ENCODE peak calls at places on chromosomes 5 and 9, in seven cellular contexts. W is CD4-positive, alpha-beta memory T cell; F is substantia nigra; V is CD8-positive, alpha-beta memory T cell; N is thyroid gland; S is psoas muscle; G is WERI-Rb-1. Q is an unnamed sample.

GRCh38 chr9:116639251-116639741 is 47.8 kb upstream of the TRIM32 start:
- DNase-seq in V (no peak), N (no peak), F (no peak), W (no peak), G (no peak), S (no peak), Q (no peak)

GRCh38 chr9:126329476-126330275 is 3.0 kb downstream of the MVB12B start:
- DNase-seq in G (no peak), N (no peak), W (peak; percentile 16), S (peak; percentile 92), F (no peak), V (no peak), Q (no peak)

GRCh38 chr5:58482536-58482935 is 8.7 kb upstream of the GAPT start:
- DNase-seq in V (no peak), F (no peak), N (no peak), S (no peak), G (no peak), W (no peak), Q (no peak)

GRCh38 chr9:130142635-130143034 is 29.6 kb upstream of the NCS1 start:
- DNase-seq in W (no peak), G (no peak), V (no peak), S (no peak), F (no peak), N (no peak), Q (no peak)

GRCh38 chr5:72434056-72434780 is 73.0 kb downstream of the ZNF366 start:
- DNase-seq in W (no peak), S (no peak), V (no peak), F (no peak), G (no peak), N (peak; percentile 37), Q (no peak)

GRCh38 chr5:32330126-32330971 is 17.6 kb upstream of the MTMR12 start:
- DNase-seq in W (no peak), S (no peak), V (no peak), G (no peak), F (no peak), N (no peak), Q (no peak)

GRCh38 chr9:706606-707451 is 134.7 kb upstream of the DMRT1 start:
- DNase-seq in W (peak; percentile 3), N (peak; percentile 82), F (peak; percentile 61), G (no peak), V (peak; percentile 16), S (peak; percentile 90), Q (peak; percentile 56)

GRCh38 chr5:163624466-163624865 is 119.0 kb downstream of the MAT2B start:
- DNase-seq in V (no peak), W (no peak), G (no peak), N (no peak), F (no peak), S (no peak), Q (no peak)

GRCh38 chr5:159451197-159452052 is 121.1 kb upstream of the IL12B start:
- DNase-seq in G (no peak), V (no peak), S (no peak), F (no peak), W (no peak), N (peak; percentile 54), Q (no peak)

GRCh38 chr9:70535546-70536323 is 121.3 kb upstream of the KLF9 start:
- DNase-seq in V (no peak), W (no peak), S (no peak), G (peak; percentile 42), F (peak; percentile 12), N (no peak), Q (no peak)

GRCh38 chr9:111891910-111892499 is 4.6 kb upstream of the UGCG start:
- DNase-seq in G (no peak), S (no peak), F (no peak), N (peak; percentile 25), V (peak; percentile 38), W (peak; percentile 56), Q (no peak)

GRCh38 chr9:14538529-14538928 is 154.7 kb downstream of the ZDHHC21 start:
- DNase-seq in N (no peak), W (no peak), G (peak; percentile 52), F (no peak), V (no peak), S (no peak), Q (no peak)

GRCh38 chr9:129197978-129198736 is 20.1 kb upstream of the IER5L start:
- DNase-seq in V (no peak), G (no peak), S (peak; percentile 74), N (peak; percentile 12), W (no peak), F (peak; percentile 10), Q (no peak)

GRCh38 chr5:150045512-150045911 is 40.8 kb downstream of the CSF1R start:
- DNase-seq in G (peak; percentile 37), N (no peak), W (no peak), V (no peak), F (no peak), S (no peak), Q (no peak)

GRCh38 chr5:94618029-94618492 is 343 bp downstream of the KIAA0825 start:
- DNase-seq in N (peak; percentile 89), G (peak; percentile 57), F (peak; percentile 53), S (peak; percentile 79), V (no peak), W (no peak), Q (no peak)

GRCh38 chr9:115328228-115328627 is 210.3 kb upstream of the TNC start:
- DNase-seq in F (no peak), G (no peak), S (no peak), W (no peak), V (no peak), N (no peak), Q (no peak)

GRCh38 chr5:139378941-139379361 is 4.1 kb downstream of the SLC23A1 start:
- DNase-seq in S (no peak), N (no peak), G (no peak), V (no peak), W (no peak), F (no peak), Q (no peak)

GRCh38 chr9:89746385-89747116 is 141.7 kb downstream of the GADD45G start:
- DNase-seq in S (peak; percentile 74), N (no peak), F (no peak), W (no peak), V (no peak), G (peak; percentile 92), Q (no peak)

GRCh38 chr9:68708513-68708912 is 3.5 kb downstream of the PIP5K1B start:
- DNase-seq in V (no peak), N (no peak), G (no peak), S (no peak), F (no peak), W (no peak), Q (no peak)

GRCh38 chr9:133873006-133873780 is 118.9 kb downstream of the VAV2 start:
- DNase-seq in W (no peak), N (no peak), V (no peak), S (no peak), G (no peak), F (no peak), Q (no peak)
- H3K27ac ChIP-seq in W (no peak overlapping the region), N (no peak overlapping the region), V (no peak overlapping the region), S (no peak overlapping the region), G (peak overlapping the region; percentile 87), F (no peak overlapping the region), Q (no peak overlapping the region)

DNA sequence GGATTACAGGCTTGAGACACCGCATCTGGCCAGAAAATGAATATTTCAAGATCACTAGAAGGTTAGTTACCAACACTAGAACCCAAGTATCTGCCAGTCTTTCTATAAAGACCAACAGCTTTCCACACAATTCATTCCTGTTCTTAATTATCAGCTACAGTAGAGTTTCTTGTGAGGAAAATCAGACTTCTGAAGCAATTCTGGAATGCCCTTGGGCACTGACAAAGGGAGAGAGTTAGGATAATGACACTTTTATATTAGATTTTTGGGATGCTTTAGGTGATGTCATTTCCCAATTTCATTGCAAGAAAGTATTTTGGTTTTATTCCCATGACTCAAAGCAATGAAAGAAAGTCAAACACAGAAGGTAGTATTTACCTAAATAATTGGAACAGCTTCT is 497.0 kb upstream of the TUSC1 start:
- DNase-seq in F (no peak), N (no peak), G (no peak), S (no peak), W (no peak), V (no peak), Q (no peak)
- H3K27ac ChIP-seq in F (no peak overlapping the region), N (no peak overlapping the region), G (no peak overlapping the region), S (no peak overlapping the region), W (no peak overlapping the region), V (no peak overlapping the region), Q (no peak overlapping the region)

GRCh38 chr5:180825768-180826525 is 23.3 kb upstream of the MGAT1 start:
- DNase-seq in N (peak; percentile 94), W (no peak), F (no peak), V (no peak), G (no peak), S (no peak), Q (no peak)
- H3K27ac ChIP-seq in N (peak overlapping the region; percentile 89), W (no peak overlapping the region), F (no peak overlapping the region), V (no peak overlapping the region), G (no peak overlapping the region), S (peak overlapping the region; percentile 25), Q (no peak overlapping the region)

DNA sequence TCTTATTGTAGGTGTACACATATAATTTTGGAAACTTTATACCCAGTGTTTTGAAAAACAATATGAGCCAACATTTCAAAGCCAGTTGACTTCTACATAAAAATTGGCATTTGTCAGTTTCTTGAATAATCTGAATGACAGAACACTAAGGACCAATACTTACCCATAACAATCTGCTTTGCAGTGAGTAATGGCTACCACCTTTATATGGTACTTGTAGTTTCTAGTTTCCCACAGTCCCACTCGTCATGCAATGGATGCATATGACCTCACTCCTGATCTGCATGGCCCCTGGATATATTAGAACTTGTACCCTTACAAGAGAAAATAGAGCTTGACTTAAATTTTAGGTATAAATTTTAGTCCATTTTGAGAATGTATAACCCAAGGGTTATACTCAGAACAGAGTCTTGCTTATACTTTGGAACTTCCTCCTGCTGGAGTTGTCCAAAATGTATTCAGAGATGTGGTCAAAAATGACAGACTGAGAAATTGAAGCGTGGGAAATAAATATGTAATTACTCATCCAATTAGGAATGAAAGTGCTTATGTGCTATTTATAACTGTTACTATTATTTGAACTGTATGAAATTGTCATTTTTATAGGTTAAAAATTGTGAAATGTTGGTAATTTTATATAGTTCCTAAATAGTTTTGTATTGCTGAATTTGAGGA is 19.4 kb downstream of the XRCC4 start:
- DNase-seq in V (no peak), W (no peak), F (no peak), N (no peak), S (no peak), G (no peak), Q (no peak)
- H3K27ac ChIP-seq in V (no peak overlapping the region), W (no peak overlapping the region), F (no peak overlapping the region), N (no peak overlapping the region), S (no peak overlapping the region), G (no peak overlapping the region), Q (no peak overlapping the region)

Q was measured in CD8-positive, alpha-beta T cell.